ENCODE peak calls at places on chromosomes 12 and 14, in seven cellular contexts. L is CD4-positive, CD25-positive, alpha-beta regulatory T cell; V is CD8-positive, alpha-beta memory T cell; Q is OCI-LY7; A is astrocyte; X is dorsolateral prefrontal cortex; Y is caudate nucleus. W is an unnamed sample.

GRCh38 chr14:95313707-95314106 is 6.0 kb downstream of the CLMN start:
- DNase-seq in L (no peak), V (no peak), Q (no peak), A (no peak), X (peak; percentile 68), Y (peak; percentile 60), W (no peak)

GRCh38 chr14:37384870-37385596 is 187.3 kb downstream of the MIPOL1 start:
- DNase-seq in L (no peak), V (no peak), Q (no peak), A (no peak), X (no peak), Y (no peak), W (no peak)

GRCh38 chr12:54991161-54991991 is 6.8 kb upstream of the TESPA1 start:
- DNase-seq in L (peak; percentile 85), V (peak; percentile 33), Q (peak; percentile 78), A (no peak), X (no peak), Y (peak; percentile 62), W (no peak)

GRCh38 chr14:23984891-23985607 is 3.7 kb upstream of the DHRS4L2 start:
- DNase-seq in L (no peak), V (no peak), Q (no peak), A (peak; percentile 81), X (no peak), Y (no peak), W (no peak)

GRCh38 chr14:74836251-74836957 is 39.5 kb downstream of the PROX2 start:
- DNase-seq in L (peak; percentile 60), V (no peak), Q (peak; percentile 26), A (peak; percentile 44), X (no peak), Y (no peak), W (no peak)

GRCh38 chr12:71799105-71799504 is 40.5 kb upstream of the TBC1D15 start:
- DNase-seq in L (no peak), V (no peak), Q (no peak), A (no peak), X (no peak), Y (no peak), W (no peak)

GRCh38 chr12:34166427-34167060 is 144.2 kb downstream of the ALG10 start:
- DNase-seq in L (no peak), V (no peak), Q (no peak), A (no peak), X (no peak), Y (no peak), W (no peak)

GRCh38 chr12:66964629-66965028 is 285.8 kb upstream of the GRIP1 start:
- DNase-seq in L (peak; percentile 29), V (peak; percentile 77), Q (no peak), A (peak; percentile 85), X (no peak), Y (no peak), W (no peak)

GRCh38 chr12:104709692-104710435 is 248.2 kb downstream of the SLC41A2 start:
- DNase-seq in L (no peak), V (no peak), Q (no peak), A (no peak), X (peak; percentile 18), Y (no peak), W (no peak)

GRCh38 chr12:28026701-28027100 is 54.2 kb upstream of the PTHLH start:
- DNase-seq in L (no peak), V (no peak), Q (no peak), A (peak; percentile 20), X (no peak), Y (no peak), W (peak; percentile 56)

GRCh38 chr12:129911437-129912049 is 7.7 kb upstream of the TMEM132D start:
- DNase-seq in L (peak; percentile 26), V (no peak), Q (peak; percentile 49), A (peak; percentile 23), X (peak; percentile 89), Y (peak; percentile 73), W (no peak)

GRCh38 chr12:114547636-114548035 is 136.3 kb downstream of the TBX3 start:
- DNase-seq in L (no peak), V (no peak), Q (no peak), A (no peak), X (no peak), Y (no peak), W (no peak)

GRCh38 chr14:29243355-29243754 is 476.8 kb downstream of the FOXG1 start:
- DNase-seq in L (no peak), V (no peak), Q (no peak), A (peak; percentile 79), X (no peak), Y (no peak), W (no peak)

GRCh38 chr14:69430306-69430939 is 31.9 kb downstream of the SLC39A9 start:
- DNase-seq in L (no peak), V (no peak), Q (no peak), A (no peak), X (no peak), Y (no peak), W (no peak)

GRCh38 chr14:41609704-41610183 is 3.1 kb downstream of the LRFN5 start:
- DNase-seq in L (no peak), V (no peak), Q (no peak), A (peak; percentile 18), X (peak; percentile 81), Y (peak; percentile 63), W (no peak)

GRCh38 chr14:76977793-76978730 is 50.4 kb downstream of the IRF2BPL start:
- DNase-seq in L (peak; percentile 88), V (peak; percentile 69), Q (no peak), A (peak; percentile 55), X (peak; percentile 39), Y (peak; percentile 18), W (no peak)

GRCh38 chr14:52876311-52876710 is 74.5 kb downstream of the FERMT2 start:
- DNase-seq in L (no peak), V (no peak), Q (no peak), A (peak; percentile 67), X (no peak), Y (no peak), W (no peak)

GRCh38 chr12:113143959-113144358 is 5.6 kb upstream of the CFAP73 start:
- DNase-seq in L (no peak), V (no peak), Q (no peak), A (no peak), X (no peak), Y (no peak), W (no peak)

GRCh38 chr12:47834199-47835016 is 14.7 kb upstream of the HDAC7 start:
- DNase-seq in L (no peak), V (no peak), Q (peak; percentile 45), A (no peak), X (no peak), Y (no peak), W (no peak)
- H3K27ac ChIP-seq in L (peak overlapping the region; percentile 85), V (no peak overlapping the region), Q (peak overlapping the region; percentile 93), A (no peak overlapping the region), X (no peak overlapping the region), Y (no peak overlapping the region), W (no peak overlapping the region)

DNA sequence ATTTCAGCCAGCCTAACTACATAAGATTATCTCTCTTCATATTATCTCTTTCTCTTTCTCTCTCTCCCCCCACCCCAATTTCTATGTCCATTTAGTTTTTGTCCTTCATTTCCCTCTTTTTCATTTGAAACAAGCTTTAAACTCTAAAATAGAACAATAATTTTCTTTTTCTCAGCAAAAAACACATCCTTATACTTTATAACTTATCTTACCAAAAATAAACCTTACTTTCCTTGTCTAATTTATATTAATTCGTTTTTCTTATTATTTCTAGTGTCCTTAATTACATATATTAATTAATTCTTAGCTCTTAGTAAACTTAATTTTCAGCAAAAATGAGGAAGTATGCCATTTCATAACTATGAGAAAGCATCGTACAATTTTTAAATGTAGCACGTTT is 65.0 kb upstream of the ST8SIA1 start:
- DNase-seq in L (no peak), V (no peak), Q (no peak), A (no peak), X (no peak), Y (no peak), W (no peak)
- H3K27ac ChIP-seq in L (no peak overlapping the region), V (no peak overlapping the region), Q (no peak overlapping the region), A (no peak overlapping the region), X (no peak overlapping the region), Y (no peak overlapping the region), W (no peak overlapping the region)

GRCh38 chr14:103460415-103460814 is 62.2 kb downstream of the CKB start:
- DNase-seq in L (peak; percentile 29), V (no peak), Q (no peak), A (no peak), X (no peak), Y (no peak), W (no peak)

GRCh38 chr14:103451401-103451800 is 66.2 kb downstream of the MARK3 start:
- DNase-seq in L (no peak), V (no peak), Q (no peak), A (no peak), X (no peak), Y (no peak), W (no peak)

GRCh38 chr14:103450423-103450822 is 65.2 kb downstream of the MARK3 start:
- DNase-seq in L (no peak), V (no peak), Q (no peak), A (no peak), X (no peak), Y (no peak), W (no peak)

GRCh38 chr14:103453791-103454190 is 68.6 kb downstream of the MARK3 start:
- DNase-seq in L (no peak), V (no peak), Q (no peak), A (no peak), X (no peak), Y (no peak), W (no peak)

GRCh38 chr14:103456167-103456835 is 66.3 kb downstream of the CKB start:
- DNase-seq in L (no peak), V (no peak), Q (no peak), A (peak; percentile 30), X (no peak), Y (no peak), W (no peak)
- H3K27ac ChIP-seq in L (peak overlapping the region; percentile 10), V (no peak overlapping the region), Q (no peak overlapping the region), A (no peak overlapping the region), X (no peak overlapping the region), Y (no peak overlapping the region), W (no peak overlapping the region)

GRCh38 chr12:131911251-131911650 is 16.8 kb downstream of the ULK1 start:
- DNase-seq in L (no peak), V (no peak), Q (no peak), A (no peak), X (no peak), Y (no peak), W (no peak)
- H3K27ac ChIP-seq in L (no peak overlapping the region), V (no peak overlapping the region), Q (no peak overlapping the region), A (no peak overlapping the region), X (no peak overlapping the region), Y (peak overlapping the region; percentile 65), W (no peak overlapping the region)